ENCODE peak calls at places on chromosome 11, in four cellular contexts. P is upper lobe of right lung, M is heart left ventricle, F is BE2C. A is an unnamed sample.

GRCh38 chr11:73542175-73542574 is 55.7 kb downstream of the FAM168A start:
- DNase-seq in M (no peak), F (no peak), P (no peak), A (no peak)

GRCh38 chr11:123166095-123166559 is 28.9 kb downstream of the CLMP start:
- DNase-seq in F (peak; percentile 87), P (peak; percentile 71), M (no peak), A (no peak)

GRCh38 chr11:27362749-27363575 is at the start of gene CCDC34:
- DNase-seq in M (peak; percentile 91), P (peak; percentile 95), F (peak; percentile 90), A (peak; percentile 72)

GRCh38 chr11:124920870-124921609 is 2.0 kb downstream of the HEPN1 start:
- DNase-seq in F (peak; percentile 76), M (peak; percentile 87), P (peak; percentile 86), A (peak; percentile 30)

GRCh38 chr11:45021692-45022130 is 71.0 kb upstream of the TP53I11 start:
- DNase-seq in P (peak; percentile 76), F (peak; percentile 30), M (peak; percentile 79), A (no peak)

GRCh38 chr11:76543006-76543703 is 98.3 kb downstream of the EMSY start:
- DNase-seq in F (no peak), P (no peak), M (no peak), A (no peak)

GRCh38 chr11:101327908-101328307 is 198.3 kb upstream of the PGR start:
- DNase-seq in P (no peak), F (no peak), M (no peak), A (peak; percentile 2)

GRCh38 chr11:78469905-78470304 is 52.3 kb upstream of the GAB2 start:
- DNase-seq in M (no peak), P (no peak), F (no peak), A (no peak)

GRCh38 chr11:111521132-111521531 is 6.6 kb downstream of the HOATZ start:
- DNase-seq in P (no peak), M (no peak), F (no peak), A (no peak)

GRCh38 chr11:22049276-22049675 is 143.6 kb upstream of the ANO5 start:
- DNase-seq in F (no peak), P (no peak), M (no peak), A (no peak)

GRCh38 chr11:1864831-1865665 is 12.2 kb downstream of the LSP1 start:
- DNase-seq in F (no peak), M (no peak), P (no peak), A (no peak)

GRCh38 chr11:12835286-12835685 is 161.1 kb downstream of the TEAD1 start:
- DNase-seq in M (no peak), F (no peak), P (peak; percentile 74), A (no peak)

GRCh38 chr11:112731538-112731937 is 229.7 kb upstream of the NCAM1 start:
- DNase-seq in M (no peak), F (no peak), P (no peak), A (no peak)

GRCh38 chr11:124199702-124200101 is 16.6 kb downstream of the OR10D3 start:
- DNase-seq in P (no peak), M (no peak), F (no peak), A (no peak)

GRCh38 chr11:78220218-78221157 is 31.8 kb downstream of the USP35 start:
- DNase-seq in P (no peak), M (no peak), F (no peak), A (no peak)

GRCh38 chr11:60130496-60130895 is 42.0 kb downstream of the MS4A2 start:
- DNase-seq in M (no peak), P (no peak), F (no peak), A (no peak)

GRCh38 chr11:121672630-121673487 is 220.1 kb upstream of the SORL1-AS1 start:
- DNase-seq in M (peak; percentile 29), F (peak; percentile 27), P (no peak), A (no peak)

GRCh38 chr11:114183041-114183511 is 113.1 kb upstream of the NNMT start:
- DNase-seq in M (no peak), P (no peak), F (no peak), A (no peak)

GRCh38 chr11:46315033-46315738 is 32.1 kb upstream of the DGKZ start:
- DNase-seq in F (peak; percentile 77), M (peak; percentile 53), P (no peak), A (no peak)

GRCh38 chr11:97739892-97740782 is 1280.6 kb upstream of the CNTN5 start:
- DNase-seq in M (no peak), F (no peak), P (no peak), A (no peak)

GRCh38 chr11:78350101-78350645 is 67.4 kb downstream of the GAB2 start:
- DNase-seq in M (peak; percentile 45), F (no peak), P (no peak), A (peak; percentile 85)

GRCh38 chr11:7896026-7896785 is 34.9 kb downstream of the OR10A6 start:
- DNase-seq in P (no peak), F (no peak), M (no peak), A (no peak)

GRCh38 chr11:64661146-64661545 is 61.9 kb downstream of the NRXN2 start:
- DNase-seq in P (no peak), F (no peak), M (peak; percentile 40), A (no peak)

GRCh38 chr11:102733232-102733875 is 8.6 kb upstream of the MMP8 start:
- DNase-seq in P (peak; percentile 79), M (peak; percentile 15), F (peak; percentile 73), A (peak; percentile 7)

GRCh38 chr11:2847511-2847910 is 38.1 kb downstream of the CDKN1C start:
- DNase-seq in P (no peak), M (no peak), F (no peak), A (no peak)

GRCh38 chr11:35103366-35104194 is 35.4 kb upstream of the CD44 start:
- DNase-seq in M (no peak), F (no peak), P (no peak), A (peak; percentile 75)

GRCh38 chr11:31233425-31233824 is 136.1 kb downstream of the DCDC1 start:
- DNase-seq in F (no peak), M (no peak), P (no peak), A (no peak)

DNA sequence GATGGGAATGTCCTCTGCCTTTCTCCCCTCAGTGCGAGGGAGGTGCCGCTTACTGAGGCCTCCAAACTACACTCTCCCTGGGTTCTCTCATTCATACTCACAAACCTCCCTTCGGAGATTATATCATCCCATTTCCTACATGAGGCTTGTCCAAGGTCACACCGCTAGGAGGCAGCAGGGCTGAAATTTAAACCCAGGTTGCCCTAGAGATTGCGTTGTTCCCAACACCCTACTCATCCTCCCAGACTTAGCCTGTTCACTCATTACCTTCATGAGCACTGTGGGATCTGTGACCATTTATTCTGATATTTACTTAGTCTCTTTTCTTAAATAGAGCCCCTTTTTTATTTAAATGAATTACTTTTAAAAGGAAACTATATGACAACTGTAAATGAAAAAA is 31.1 kb downstream of the SDHAF2 start:
- DNase-seq in F (no peak), M (no peak), P (no peak), A (no peak)
- TF ChIP-seq CTCF in F (peak; percentile 1), M (no peak), P (no peak), A (peak; percentile 2)

GRCh38 chr11:128055576-128056217 is 531.7 kb downstream of the ETS1 start:
- DNase-seq in F (no peak), M (no peak), P (no peak), A (no peak)

GRCh38 chr11:128057786-128058395 is 529.5 kb downstream of the ETS1 start:
- DNase-seq in M (no peak), P (no peak), F (no peak), A (peak; percentile 74)

GRCh38 chr11:128054323-128054910 is 532.9 kb downstream of the ETS1 start:
- DNase-seq in F (no peak), P (no peak), M (no peak), A (no peak)

GRCh38 chr11:128048121-128048520 is 539.2 kb downstream of the ETS1 start:
- DNase-seq in F (no peak), P (no peak), M (no peak), A (no peak)

DNA sequence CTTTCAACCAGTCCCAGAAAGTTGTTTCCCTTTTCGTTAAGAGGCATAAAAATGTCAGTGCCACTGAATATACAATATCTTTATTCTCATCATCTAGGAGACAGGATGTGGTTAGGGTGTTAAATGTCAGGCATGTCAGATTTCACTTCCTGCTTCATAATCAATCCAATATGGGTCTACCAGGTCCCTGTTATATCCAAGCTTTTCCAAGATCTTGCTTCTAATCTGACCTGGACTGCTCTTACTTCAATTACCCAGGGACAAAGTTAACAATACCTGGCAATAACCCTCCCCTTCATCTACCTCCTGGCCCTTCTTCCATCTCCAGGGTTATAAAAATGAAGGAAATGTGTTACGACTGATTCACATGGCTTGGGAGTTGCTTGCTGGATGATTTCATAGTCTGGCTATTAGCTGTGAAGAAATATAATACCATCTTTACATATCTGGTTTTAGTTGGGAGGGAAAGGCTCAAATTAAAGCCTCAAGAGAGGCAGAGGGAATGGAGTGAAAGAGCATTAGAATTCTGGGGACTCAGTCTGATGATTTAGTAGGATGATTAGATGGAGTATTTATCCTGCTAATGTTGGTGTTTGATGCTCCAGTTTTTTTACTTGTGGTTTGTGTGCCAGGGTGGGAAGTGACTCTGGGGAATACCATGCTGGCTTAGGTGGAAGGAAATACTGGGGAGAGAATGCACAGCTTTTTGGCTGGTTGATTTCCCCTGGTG is 534.3 kb downstream of the ETS1 start:
- DNase-seq in F (no peak), M (no peak), P (no peak), A (no peak)
- H3K4me3 ChIP-seq in F (no peak overlapping the region), M (no peak overlapping the region), P (no peak overlapping the region), A (no peak overlapping the region)

DNA sequence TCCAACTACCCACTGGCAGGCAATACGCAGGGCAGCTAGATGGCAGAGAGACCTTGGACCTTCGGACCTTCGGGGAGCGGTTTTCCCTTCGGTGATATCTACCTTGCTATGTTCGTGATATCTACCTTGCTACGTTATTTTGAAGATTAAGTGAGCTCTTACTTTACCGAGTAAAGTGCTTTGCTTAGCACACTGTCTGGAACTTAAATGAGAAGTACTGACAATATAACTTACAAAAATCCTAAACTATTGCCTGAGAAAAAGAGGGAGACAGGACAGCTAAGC is 1.0 kb upstream of the PRDM10 start:
- DNase-seq in P (no peak), F (no peak), M (no peak), A (no peak)
- TF ChIP-seq CTCF in P (no peak), F (no peak), M (peak; percentile 12), A (no peak)

GRCh38 chr11:132943737-132944556 is 588.4 kb downstream of the OPCML start:
- DNase-seq in F (no peak), M (no peak), P (no peak), A (no peak)
- H3K4me3 ChIP-seq in F (no peak overlapping the region), M (peak overlapping the region; percentile 48), P (no peak overlapping the region), A (peak overlapping the region; percentile 50)

DNA sequence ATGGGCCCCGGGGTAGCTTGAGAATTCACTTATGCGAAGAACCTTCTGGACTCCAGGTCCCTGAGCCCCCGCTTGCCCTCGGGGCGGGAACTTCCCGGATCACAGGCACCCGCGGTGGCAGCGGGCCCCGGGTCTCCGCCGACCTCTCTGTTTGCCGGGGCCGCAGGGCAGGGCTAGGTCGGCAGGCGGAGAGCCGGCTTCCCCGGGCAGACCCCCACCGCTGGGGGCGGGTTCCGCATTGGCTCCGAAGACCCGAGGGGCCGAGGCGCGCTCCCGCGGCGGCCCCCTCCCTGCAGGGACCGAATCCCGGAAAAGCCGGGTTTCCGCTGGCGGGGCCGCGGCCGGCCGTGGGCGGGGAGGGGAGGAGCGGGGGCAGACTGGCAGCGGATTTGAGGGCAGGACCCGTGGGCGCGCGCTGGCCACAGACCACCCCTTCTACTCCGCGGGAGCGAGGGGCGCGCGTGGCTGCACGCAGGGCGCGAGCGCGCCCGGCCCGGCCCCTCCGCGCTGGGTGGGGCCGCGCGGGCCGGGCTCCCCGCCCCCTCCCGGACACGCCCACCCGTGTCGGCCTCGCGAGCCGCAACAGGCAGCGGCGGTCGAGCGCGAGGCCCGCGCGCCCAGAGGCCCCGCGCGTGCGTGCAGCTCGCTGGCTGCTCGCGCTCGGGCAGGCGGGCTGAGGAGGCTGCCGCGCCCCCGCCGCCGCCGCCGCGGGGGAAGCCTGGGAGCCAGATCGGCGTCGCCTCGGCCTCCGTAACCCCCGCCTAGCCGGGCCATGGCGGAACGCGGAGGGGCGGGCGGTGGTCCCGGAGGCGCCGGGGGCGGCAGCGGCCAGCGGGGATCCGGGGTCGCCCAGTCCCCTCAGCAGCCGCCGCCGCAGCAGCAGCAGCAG is at the start of gene PACS1:
- DNase-seq in P (peak; percentile 92), M (peak; percentile 89), F (peak; percentile 72), A (no peak)
- TF ChIP-seq CTCF in P (peak; percentile 2), M (no peak), F (no peak), A (no peak)

A was measured in retinal pigment epithelial cell.